ENCODE peak calls at places on chromosome 18, in eight cellular contexts. T is GM12878, D is esophagus muscularis mucosa, O is K562, B is stomach, Z is spleen, L is suprapubic skin, P is upper lobe of left lung. K is an unnamed sample.

GRCh38 chr18:7921938-7922587 is 354.9 kb downstream of the PTPRM start:
- DNase-seq in T (no peak), D (no peak), O (no peak), B (no peak), Z (no peak), L (no peak), P (no peak), K (no peak)

GRCh38 chr18:27175914-27176313 is 9.2 kb downstream of the CHST9 start:
- DNase-seq in T (no peak), D (no peak), O (no peak), B (no peak), Z (no peak), L (no peak), P (no peak), K (no peak)

GRCh38 chr18:6057604-6058003 is 162.3 kb upstream of the TMEM200C start:
- DNase-seq in T (no peak), D (no peak), O (no peak), B (no peak), Z (no peak), L (no peak), P (no peak), K (no peak)

GRCh38 chr18:78376036-78376435 is 603.6 kb upstream of the SALL3 start:
- DNase-seq in T (no peak), D (no peak), O (no peak), B (no peak), Z (no peak), L (no peak), P (no peak), K (no peak)

GRCh38 chr18:670456-670996 is 13.1 kb downstream of the TYMS start:
- DNase-seq in T (no peak), D (no peak), O (no peak), B (no peak), Z (no peak), L (no peak), P (no peak), K (no peak)

GRCh38 chr18:23166863-23167531 is 31.7 kb downstream of the CABLES1 start:
- DNase-seq in T (no peak), D (no peak), O (no peak), B (no peak), Z (peak), L (peak), P (no peak), K (no peak)

GRCh38 chr18:50518787-50519520 is 40.9 kb upstream of the MAPK4 start:
- DNase-seq in T (no peak), D (no peak), O (no peak), B (no peak), Z (no peak), L (no peak), P (no peak), K (no peak)

GRCh38 chr18:7177131-7177744 is 53.7 kb upstream of the LRRC30 start:
- DNase-seq in T (no peak), D (no peak), O (peak), B (no peak), Z (no peak), L (no peak), P (peak), K (peak)

GRCh38 chr18:14074187-14074586 is 58.0 kb downstream of the ZNF519 start:
- DNase-seq in T (no peak), D (no peak), O (peak), B (no peak), Z (no peak), L (no peak), P (no peak), K (no peak)

GRCh38 chr18:41128545-41128944 is 826.5 kb upstream of the PIK3C3 start:
- DNase-seq in T (no peak), D (no peak), O (no peak), B (no peak), Z (no peak), L (no peak), P (no peak), K (no peak)

GRCh38 chr18:60910534-60910933 is 422.7 kb upstream of the CDH20 start:
- DNase-seq in T (no peak), D (no peak), O (no peak), B (no peak), Z (no peak), L (no peak), P (no peak), K (no peak)

GRCh38 chr18:37334494-37335125 is 231.0 kb downstream of the CELF4 start:
- DNase-seq in T (no peak), D (no peak), O (no peak), B (no peak), Z (no peak), L (no peak), P (no peak), K (no peak)

GRCh38 chr18:61554117-61554776 is 221.0 kb downstream of the CDH20 start:
- DNase-seq in T (no peak), D (peak), O (no peak), B (no peak), Z (peak), L (no peak), P (no peak), K (no peak)

DNA sequence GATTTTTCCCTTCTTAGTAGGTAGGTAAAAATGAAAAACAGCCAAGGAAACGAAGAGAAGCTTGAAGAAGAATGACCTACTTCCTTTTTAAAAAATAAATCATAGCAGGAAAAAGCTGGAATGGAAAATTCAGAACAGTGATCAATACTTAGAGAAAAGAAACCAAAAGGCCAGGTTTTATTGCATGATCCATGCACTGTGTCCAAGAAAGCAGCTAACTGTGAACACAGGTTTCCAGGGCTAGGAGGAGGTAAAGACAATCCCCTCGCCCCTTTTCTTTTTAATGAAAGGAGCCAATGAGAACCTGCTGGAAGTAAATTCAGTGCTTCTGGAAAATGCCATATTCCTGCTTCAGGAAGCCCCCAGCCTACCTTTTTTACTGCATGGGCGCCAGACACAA is 47.2 kb downstream of the BOD1L2 start:
- DNase-seq in T (no peak), D (peak), O (no peak), B (no peak), Z (no peak), L (no peak), P (no peak), K (no peak)
- TF ChIP-seq POLR2AphosphoS5 in T (no peak), D (no peak), O (no peak), B (no peak), Z (no peak), L (no peak), P (no peak), K (no peak)

DNA sequence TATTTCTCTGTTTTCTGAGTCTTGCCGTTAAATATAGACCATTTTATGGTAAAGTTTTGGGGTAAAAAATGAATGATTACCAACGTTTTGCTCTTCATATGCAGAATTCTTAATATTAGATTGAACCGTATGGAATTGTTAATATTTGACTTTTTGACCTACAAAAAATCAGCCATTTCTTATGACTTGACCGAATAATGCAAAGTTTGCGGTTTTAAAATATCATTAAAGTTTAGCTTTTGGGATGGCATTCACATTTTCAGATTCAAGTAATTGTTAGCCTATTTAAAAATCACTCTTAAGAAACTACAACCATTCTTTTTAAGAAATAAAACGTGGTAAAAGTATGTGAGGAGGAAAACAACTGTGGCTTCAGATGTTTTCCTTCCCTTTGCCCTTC is 138.0 kb downstream of the HAUS1 start:
- DNase-seq in T (no peak), D (no peak), O (no peak), B (no peak), Z (no peak), L (no peak), P (no peak), K (no peak)
- TF ChIP-seq POLR2A in T (no peak), D (no peak), O (no peak), B (no peak), Z (no peak), L (no peak), P (no peak), K (no peak)

DNA sequence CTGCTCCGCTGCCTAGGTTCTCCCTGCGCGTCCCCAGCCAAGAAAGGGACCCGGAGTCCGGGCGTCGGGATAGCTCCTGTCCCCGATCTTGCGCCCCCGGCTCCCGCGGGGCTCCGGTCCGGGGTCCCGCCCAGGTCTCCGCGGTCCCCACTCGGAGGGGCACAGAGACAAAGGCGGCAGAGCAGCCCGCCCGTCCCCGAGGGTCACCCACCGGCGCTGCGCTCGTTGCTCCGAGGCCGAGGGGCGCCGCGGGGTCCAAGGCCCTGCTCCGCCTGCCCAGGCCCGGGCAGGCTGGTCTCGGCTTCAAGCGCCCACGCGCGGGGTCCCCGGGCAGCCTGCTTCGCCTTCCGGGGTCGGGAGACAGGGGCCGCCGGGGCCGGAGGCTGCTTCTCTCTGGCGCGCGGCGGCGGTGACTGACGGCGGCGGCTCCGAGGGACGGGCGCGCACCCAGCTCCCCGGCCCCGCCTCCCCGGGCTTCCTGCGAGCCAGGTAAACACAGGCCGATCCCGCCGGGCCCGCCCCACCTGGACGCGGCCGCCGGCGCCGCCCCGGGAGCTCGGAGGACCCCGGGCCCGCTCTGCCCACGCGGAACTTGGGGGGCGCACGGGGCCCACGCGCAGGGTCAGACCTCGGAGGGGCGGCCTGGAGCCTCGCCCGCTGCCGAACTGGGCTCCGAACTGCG is at the start of gene MBP:
- DNase-seq in T (no peak), D (no peak), O (no peak), B (peak), Z (peak), L (no peak), P (peak), K (peak)
- TF ChIP-seq POLR2AphosphoS5 in T (no peak), D (no peak), O (no peak), B (peak), Z (peak), L (peak), P (peak), K (no peak)

GRCh38 chr18:79679552-79680099 is at the start of gene CTDP1:
- DNase-seq in T (no peak), D (peak), O (peak), B (peak), Z (peak), L (peak), P (peak), K (peak)
- TF ChIP-seq POLR2A in T (peak), D (peak), O (no peak), B (no peak), Z (peak), L (no peak), P (no peak), K (peak)

GRCh38 chr18:45417392-45417791 is 197.9 kb upstream of the SLC14A2 start:
- DNase-seq in T (no peak), D (no peak), O (no peak), B (no peak), Z (no peak), L (no peak), P (no peak), K (no peak)

GRCh38 chr18:45412577-45412976 is 202.7 kb upstream of the SLC14A2 start:
- DNase-seq in T (peak), D (no peak), O (no peak), B (no peak), Z (no peak), L (no peak), P (no peak), K (no peak)

GRCh38 chr18:45415614-45416013 is 199.7 kb upstream of the SLC14A2 start:
- DNase-seq in T (no peak), D (no peak), O (no peak), B (no peak), Z (no peak), L (no peak), P (no peak), K (no peak)

GRCh38 chr18:45413180-45413836 is 202.0 kb upstream of the SLC14A2 start:
- DNase-seq in T (no peak), D (no peak), O (no peak), B (no peak), Z (no peak), L (no peak), P (no peak), K (no peak)

GRCh38 chr18:45416168-45416567 is 199.1 kb upstream of the SLC14A2 start:
- DNase-seq in T (no peak), D (no peak), O (no peak), B (no peak), Z (no peak), L (no peak), P (no peak), K (no peak)
- TF ChIP-seq POLR2AphosphoS5 in T (no peak), D (no peak), O (no peak), B (no peak), Z (no peak), L (no peak), P (no peak), K (no peak)

GRCh38 chr18:70205421-70206397 is at the start of gene RTTN:
- DNase-seq in T (peak), D (peak), O (peak), B (peak), Z (peak), L (peak), P (peak), K (peak)
- TF ChIP-seq POLR2A in T (peak), D (no peak), O (peak), B (no peak), Z (no peak), L (no peak), P (no peak), K (no peak)